ENCODE peak calls at places on chromosomes 11 and 22, in six cellular contexts. S, O, Z, M, N and P are unnamed samples.

GRCh38 chr11:64096835-64097234 is 61.1 kb downstream of the FLRT1 start:
- DNase-seq in S (no peak), O (no peak), Z (no peak), M (no peak), N (no peak), P (no peak)

GRCh38 chr11:64358536-64358906 is 441 bp upstream of the RPS6KA4 start:
- DNase-seq in S (no peak), O (no peak), Z (no peak), M (no peak), N (peak), P (no peak)

GRCh38 chr11:23875407-23875950 is 621.4 kb upstream of the LUZP2 start:
- DNase-seq in S (no peak), O (no peak), Z (no peak), M (no peak), N (no peak), P (no peak)

GRCh38 chr11:19431059-19431398 is 190.3 kb upstream of the E2F8 start:
- DNase-seq in S (no peak), O (no peak), Z (no peak), M (no peak), N (no peak), P (no peak)

GRCh38 chr11:17570034-17570433 is 23.0 kb downstream of the OTOG start:
- DNase-seq in S (peak), O (no peak), Z (no peak), M (no peak), N (peak), P (no peak)

GRCh38 chr22:44648085-44648820 is 53.8 kb upstream of the PRR5 start:
- DNase-seq in S (peak), O (no peak), Z (no peak), M (peak), N (no peak), P (no peak)

GRCh38 chr11:68447015-68447801 is 13.3 kb upstream of the PPP6R3 start:
- DNase-seq in S (peak), O (peak), Z (peak), M (peak), N (peak), P (no peak)

GRCh38 chr11:130180896-130181294 is 21.3 kb downstream of the ST14 start:
- DNase-seq in S (no peak), O (no peak), Z (no peak), M (no peak), N (no peak), P (no peak)

GRCh38 chr11:125886997-125887372 is 483 bp upstream of the HYLS1 start:
- DNase-seq in S (peak), O (peak), Z (no peak), M (peak), N (peak), P (no peak)

GRCh38 chr22:25987948-25988347 is 181.3 kb upstream of the SEZ6L start:
- DNase-seq in S (no peak), O (no peak), Z (no peak), M (no peak), N (no peak), P (no peak)

GRCh38 chr11:12598330-12599256 is 75.6 kb upstream of the TEAD1 start:
- DNase-seq in S (no peak), O (no peak), Z (no peak), M (no peak), N (no peak), P (no peak)

GRCh38 chr11:119787074-119787461 is 58.1 kb upstream of the NECTIN1 start:
- DNase-seq in S (no peak), O (no peak), Z (no peak), M (no peak), N (no peak), P (no peak)

GRCh38 chr22:36937319-36938027 is 24.0 kb downstream of the CSF2RB start:
- DNase-seq in S (peak), O (no peak), Z (no peak), M (no peak), N (no peak), P (no peak)

GRCh38 chr11:58318532-58318931 is 40.3 kb downstream of the OR5B17 start:
- DNase-seq in S (no peak), O (no peak), Z (no peak), M (no peak), N (no peak), P (no peak)

GRCh38 chr11:14308114-14308896 is 50.7 kb downstream of the RRAS2 start:
- DNase-seq in S (no peak), O (no peak), Z (no peak), M (no peak), N (no peak), P (no peak)

GRCh38 chr22:47379037-47379436 is 616.6 kb downstream of the TBC1D22A start:
- DNase-seq in S (peak), O (no peak), Z (no peak), M (no peak), N (no peak), P (no peak)

GRCh38 chr22:43381693-43382092 is 30.1 kb upstream of the MPPED1 start:
- DNase-seq in S (no peak), O (peak), Z (no peak), M (no peak), N (no peak), P (no peak)

GRCh38 chr22:42680648-42681047 is 31.5 kb upstream of the CYB5R3 start:
- DNase-seq in S (no peak), O (no peak), Z (no peak), M (peak), N (peak), P (peak)

GRCh38 chr11:94597896-94598295 is 30.7 kb downstream of the PIWIL4 start:
- DNase-seq in S (no peak), O (no peak), Z (no peak), M (no peak), N (no peak), P (no peak)

GRCh38 chr11:118398797-118399564 is 2.4 kb upstream of the ATP5MG start:
- DNase-seq in S (no peak), O (no peak), Z (no peak), M (no peak), N (no peak), P (no peak)

GRCh38 chr22:25051983-25052710 is 99.6 kb downstream of the KIAA1671 start:
- DNase-seq in S (no peak), O (no peak), Z (no peak), M (no peak), N (no peak), P (no peak)

GRCh38 chr11:75499423-75500305 is 26.1 kb downstream of the GDPD5 start:
- DNase-seq in S (no peak), O (peak), Z (peak), M (peak), N (peak), P (no peak)
- H3K4me3 ChIP-seq in S (no peak), O (no peak), Z (no peak), M (no peak), N (no peak), P (no peak)

GRCh38 chr22:29480262-29480511 is 169 bp downstream of the NEFH start:
- DNase-seq in S (peak), O (no peak), Z (no peak), M (no peak), N (no peak), P (no peak)

GRCh38 chr22:29476116-29476515 is 3.9 kb upstream of the NEFH start:
- DNase-seq in S (no peak), O (no peak), Z (no peak), M (no peak), N (no peak), P (no peak)

GRCh38 chr22:29479417-29480261 is at the start of gene NEFH:
- DNase-seq in S (no peak), O (no peak), Z (no peak), M (no peak), N (no peak), P (no peak)

GRCh38 chr22:29478326-29479276 is 1.4 kb upstream of the NEFH start:
- DNase-seq in S (no peak), O (no peak), Z (no peak), M (no peak), N (no peak), P (no peak)

DNA sequence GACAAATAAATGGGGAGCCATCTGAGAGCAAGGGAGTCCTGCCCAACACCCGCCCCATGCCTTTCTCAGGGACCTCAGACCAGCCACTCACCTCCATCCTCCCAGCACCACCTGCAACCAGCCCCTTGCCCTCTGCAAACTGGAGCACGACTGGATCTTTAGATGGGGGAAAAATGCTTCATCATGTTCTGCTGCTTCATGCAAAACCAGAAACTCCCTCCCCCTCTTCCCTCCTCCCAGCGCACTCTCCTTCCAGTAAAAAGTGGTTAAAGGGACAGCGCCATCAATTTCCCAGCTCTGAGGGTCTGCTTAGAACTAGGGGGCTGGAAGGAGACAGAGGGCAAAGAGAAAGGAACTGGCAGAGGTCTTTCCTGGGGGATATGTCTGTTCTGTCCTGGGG is 2.1 kb upstream of the NEFH start:
- DNase-seq in S (no peak), O (no peak), Z (no peak), M (no peak), N (no peak), P (no peak)
- H3K4me3 ChIP-seq in S (no peak), O (no peak), Z (no peak), M (no peak), N (no peak), P (no peak)

DNA sequence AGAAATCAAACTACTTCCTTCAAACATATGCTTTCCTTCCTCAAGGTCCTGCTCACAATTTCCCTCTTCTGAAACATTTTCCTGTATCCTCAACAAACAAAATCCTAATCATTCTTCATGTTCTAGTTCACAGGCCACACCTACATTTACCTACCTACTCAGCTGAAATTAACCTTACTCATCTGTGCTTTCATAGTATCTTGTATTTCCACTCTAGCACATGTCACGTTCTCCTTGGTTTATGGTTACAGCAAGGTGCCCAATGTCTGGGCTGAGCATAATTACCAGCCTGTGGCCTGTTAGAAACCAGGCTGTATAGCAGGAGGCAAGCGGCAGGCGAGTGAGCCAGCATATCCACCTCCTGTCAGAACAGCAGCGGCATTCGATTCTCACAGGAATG is 13.2 kb downstream of the DCUN1D5 start:
- DNase-seq in S (no peak), O (no peak), Z (no peak), M (no peak), N (no peak), P (no peak)
- H3K4me3 ChIP-seq in S (no peak), O (no peak), Z (no peak), M (no peak), N (no peak), P (no peak)

GRCh38 chr11:66315921-66316811 is 678 bp downstream of the CD248 start:
- DNase-seq in S (peak), O (no peak), Z (no peak), M (no peak), N (peak), P (no peak)

GRCh38 chr11:66317766-66318575 is 1.1 kb upstream of the CD248 start:
- DNase-seq in S (peak), O (peak), Z (peak), M (peak), N (peak), P (no peak)

GRCh38 chr11:66318576-66318970 is 1.7 kb upstream of the CD248 start:
- DNase-seq in S (no peak), O (no peak), Z (no peak), M (no peak), N (no peak), P (no peak)

GRCh38 chr11:66316849-66317251 is at the start of gene CD248:
- DNase-seq in S (peak), O (peak), Z (peak), M (peak), N (peak), P (no peak)

GRCh38 chr11:66317322-66317765 is 500 bp upstream of the CD248 start:
- DNase-seq in S (peak), O (peak), Z (peak), M (peak), N (peak), P (no peak)
- H3K4me3 ChIP-seq in S (peak), O (peak), Z (peak), M (peak), N (peak), P (no peak)

GRCh38 chr11:1100417-1101245 is 26.0 kb downstream of the MUC2 start:
- DNase-seq in S (peak), O (no peak), Z (no peak), M (no peak), N (no peak), P (no peak)

GRCh38 chr11:1102996-1103395 is 28.3 kb downstream of the MUC2 start:
- DNase-seq in S (peak), O (no peak), Z (no peak), M (no peak), N (no peak), P (no peak)

GRCh38 chr11:1099519-1100355 is 25.1 kb downstream of the MUC2 start:
- DNase-seq in S (peak), O (no peak), Z (no peak), M (no peak), N (no peak), P (no peak)

GRCh38 chr11:1102221-1102971 is 27.7 kb downstream of the MUC2 start:
- DNase-seq in S (peak), O (no peak), Z (no peak), M (no peak), N (no peak), P (no peak)

GRCh38 chr11:1101318-1102089 is 26.8 kb downstream of the MUC2 start:
- DNase-seq in S (peak), O (no peak), Z (no peak), M (no peak), N (no peak), P (no peak)
- H3K4me3 ChIP-seq in S (no peak), O (no peak), Z (no peak), M (no peak), N (no peak), P (no peak)

DNA sequence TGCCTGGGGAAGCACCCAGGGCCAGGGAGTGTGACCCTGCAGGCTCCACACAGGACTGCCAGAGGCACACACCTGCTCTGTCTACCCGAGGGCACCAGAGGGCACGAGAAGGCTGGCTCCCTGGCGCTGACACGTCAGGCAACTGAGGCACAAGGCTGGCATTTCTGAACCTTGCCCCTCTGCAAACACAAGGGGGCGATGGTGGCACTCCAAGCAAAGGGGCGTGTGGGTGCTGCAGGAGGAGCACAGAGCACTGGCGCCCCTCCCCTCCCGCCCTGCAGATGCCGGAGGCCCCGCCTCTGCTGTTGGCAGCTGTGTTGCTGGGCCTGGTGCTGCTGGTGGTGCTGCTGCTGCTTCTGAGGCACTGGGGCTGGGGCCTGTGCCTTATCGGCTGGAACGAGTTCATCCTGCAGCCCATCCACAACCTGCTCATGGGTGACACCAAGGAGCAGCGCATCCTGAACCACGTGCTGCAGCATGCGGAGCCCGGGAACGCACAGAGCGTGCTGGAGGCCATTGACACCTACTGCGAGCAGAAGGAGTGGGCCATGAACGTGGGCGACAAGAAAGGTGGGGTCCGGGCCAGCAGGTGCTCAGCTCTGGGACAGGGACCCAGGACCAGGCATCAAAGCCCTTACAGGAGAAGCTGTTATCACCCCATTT is 20.8 kb upstream of the TXNRD2 start:
- DNase-seq in S (peak), O (peak), Z (no peak), M (peak), N (peak), P (peak)
- H3K4me3 ChIP-seq in S (peak), O (no peak), Z (no peak), M (no peak), N (no peak), P (peak)

GRCh38 chr11:121721961-121722360 is 269.2 kb upstream of the SORL1-AS1 start:
- DNase-seq in S (no peak), O (peak), Z (no peak), M (no peak), N (no peak), P (no peak)

GRCh38 chr11:121727942-121728341 is 275.2 kb upstream of the SORL1-AS1 start:
- DNase-seq in S (no peak), O (no peak), Z (no peak), M (no peak), N (no peak), P (no peak)

GRCh38 chr11:121722431-121723256 is 269.9 kb upstream of the SORL1-AS1 start:
- DNase-seq in S (peak), O (peak), Z (peak), M (peak), N (no peak), P (no peak)

GRCh38 chr11:121721448-121721847 is 268.7 kb upstream of the SORL1-AS1 start:
- DNase-seq in S (no peak), O (no peak), Z (no peak), M (no peak), N (no peak), P (no peak)

DNA sequence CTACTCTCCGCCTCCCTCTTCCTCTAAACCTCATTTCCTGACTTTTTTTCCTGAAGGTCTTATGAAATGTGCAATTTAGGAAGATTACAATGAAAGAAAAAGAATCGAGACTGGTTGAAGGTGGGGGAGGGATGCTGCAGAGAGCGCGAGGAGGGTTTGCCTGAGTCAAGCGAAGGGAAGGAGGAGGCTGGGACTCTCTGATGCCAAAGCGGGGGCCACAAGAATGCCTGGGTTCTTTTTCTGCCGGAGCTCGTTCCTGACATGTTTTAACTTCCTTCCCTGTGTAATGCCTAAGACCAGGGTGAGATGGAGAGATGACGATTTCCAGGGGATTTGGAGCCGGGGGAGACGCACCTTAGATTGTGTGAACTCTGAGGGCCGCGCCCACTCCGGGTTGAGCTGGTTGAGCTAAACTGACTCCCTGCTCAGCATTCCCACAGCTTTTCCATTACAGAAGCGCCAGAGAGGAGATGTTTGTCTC is 270.5 kb upstream of the SORL1-AS1 start:
- DNase-seq in S (no peak), O (peak), Z (peak), M (no peak), N (no peak), P (no peak)
- H3K4me3 ChIP-seq in S (peak), O (peak), Z (peak), M (peak), N (no peak), P (no peak)

GRCh38 chr22:22394589-22394988 is 114.0 kb downstream of the ZNF280B start:
- DNase-seq in S (no peak), O (no peak), Z (no peak), M (no peak), N (peak), P (no peak)
- H3K4me3 ChIP-seq in S (no peak), O (no peak), Z (no peak), M (no peak), N (no peak), P (no peak)

GRCh38 chr11:101576536-101576935 is 7.3 kb downstream of the TRPC6 start:
- DNase-seq in S (no peak), O (no peak), Z (no peak), M (no peak), N (no peak), P (no peak)
- H3K4me3 ChIP-seq in S (no peak), O (no peak), Z (no peak), M (no peak), N (no peak), P (no peak)